ENCODE peak calls at places on chromosomes 13 and 19, in ten cellular contexts. E is GM23338, X is tibial nerve, H is IMR-90, Z is Peyer's patch, J is PC-3, Q is adrenal gland, R is suprapubic skin, B is neural progenitor cell, T is cardiac muscle cell. I is an unnamed sample.

GRCh38 chr19:1181606-1182005 is 7.5 kb upstream of the SBNO2 start:
- DNase-seq in E (no peak), X (no peak), H (no peak), Z (no peak), J (peak; percentile 80), Q (no peak), R (no peak), B (no peak), T (no peak), I (no peak)

GRCh38 chr13:57191667-57192066 is 24.7 kb downstream of the PRR20E start:
- DNase-seq in E (no peak), X (no peak), H (no peak), Z (no peak), J (no peak), Q (no peak), R (no peak), B (no peak), T (no peak), I (no peak)

GRCh38 chr13:39527961-39528720 is 74.9 kb downstream of the LHFPL6 start:
- DNase-seq in E (no peak), X (no peak), H (peak; percentile 96), Z (no peak), J (peak; percentile 88), Q (peak; percentile 56), R (no peak), B (no peak), T (peak; percentile 83), I (no peak)

GRCh38 chr13:45055902-45056648 is 64.2 kb upstream of the GTF2F2 start:
- DNase-seq in E (no peak), X (no peak), H (peak; percentile 56), Z (no peak), J (peak; percentile 82), Q (no peak), R (no peak), B (peak; percentile 57), T (peak; percentile 71), I (no peak)

GRCh38 chr13:30551194-30551593 is 66.5 kb upstream of the USPL1 start:
- DNase-seq in E (peak; percentile 70), X (no peak), H (peak; percentile 43), Z (no peak), J (peak; percentile 58), Q (no peak), R (no peak), B (peak; percentile 52), T (peak; percentile 52), I (no peak)

GRCh38 chr13:80586356-80586755 is 245.4 kb upstream of the SPRY2 start:
- DNase-seq in E (no peak), X (no peak), H (no peak), Z (no peak), J (no peak), Q (no peak), R (no peak), B (no peak), T (peak; percentile 54), I (no peak)

GRCh38 chr19:52451241-52451640 is 2.1 kb upstream of the ZNF578 start:
- DNase-seq in E (no peak), X (no peak), H (no peak), Z (no peak), J (no peak), Q (no peak), R (no peak), B (no peak), T (no peak), I (no peak)

GRCh38 chr19:47239610-47240296 is 8.8 kb upstream of the BBC3 start:
- DNase-seq in E (peak; percentile 84), X (no peak), H (peak; percentile 47), Z (peak; percentile 69), J (no peak), Q (no peak), R (no peak), B (peak; percentile 89), T (peak; percentile 65), I (peak; percentile 49)

GRCh38 chr19:23071087-23071511 is 45.7 kb upstream of the ZNF730 start:
- DNase-seq in E (peak; percentile 71), X (no peak), H (peak; percentile 3), Z (no peak), J (no peak), Q (no peak), R (no peak), B (no peak), T (peak; percentile 35), I (no peak)

GRCh38 chr13:27057817-27058216 is 113.8 kb downstream of the USP12 start:
- DNase-seq in E (no peak), X (no peak), H (no peak), Z (no peak), J (no peak), Q (no peak), R (no peak), B (no peak), T (no peak), I (no peak)

GRCh38 chr19:16118489-16119033 is 6.9 kb downstream of the RAB8A start:
- DNase-seq in E (no peak), X (no peak), H (no peak), Z (peak; percentile 89), J (no peak), Q (peak; percentile 31), R (no peak), B (no peak), T (no peak), I (no peak)

GRCh38 chr13:112231451-112232083 is 144.6 kb upstream of the SPACA7 start:
- DNase-seq in E (no peak), X (no peak), H (no peak), Z (peak; percentile 22), J (no peak), Q (no peak), R (peak; percentile 52), B (no peak), T (no peak), I (no peak)

GRCh38 chr19:19554074-19555023 is 16.3 kb downstream of the CILP2 start:
- DNase-seq in E (peak; percentile 84), X (no peak), H (peak; percentile 21), Z (peak; percentile 82), J (peak; percentile 55), Q (no peak), R (no peak), B (peak; percentile 85), T (peak; percentile 61), I (no peak)

GRCh38 chr19:33686687-33687541 is 65.2 kb downstream of the CHST8 start:
- DNase-seq in E (no peak), X (no peak), H (no peak), Z (no peak), J (no peak), Q (no peak), R (peak; percentile 67), B (no peak), T (no peak), I (no peak)

GRCh38 chr19:34881982-34882381 is 44.7 kb upstream of the ZNF30 start:
- DNase-seq in E (no peak), X (no peak), H (peak; percentile 24), Z (no peak), J (peak; percentile 55), Q (no peak), R (no peak), B (no peak), T (peak; percentile 15), I (no peak)

DNA sequence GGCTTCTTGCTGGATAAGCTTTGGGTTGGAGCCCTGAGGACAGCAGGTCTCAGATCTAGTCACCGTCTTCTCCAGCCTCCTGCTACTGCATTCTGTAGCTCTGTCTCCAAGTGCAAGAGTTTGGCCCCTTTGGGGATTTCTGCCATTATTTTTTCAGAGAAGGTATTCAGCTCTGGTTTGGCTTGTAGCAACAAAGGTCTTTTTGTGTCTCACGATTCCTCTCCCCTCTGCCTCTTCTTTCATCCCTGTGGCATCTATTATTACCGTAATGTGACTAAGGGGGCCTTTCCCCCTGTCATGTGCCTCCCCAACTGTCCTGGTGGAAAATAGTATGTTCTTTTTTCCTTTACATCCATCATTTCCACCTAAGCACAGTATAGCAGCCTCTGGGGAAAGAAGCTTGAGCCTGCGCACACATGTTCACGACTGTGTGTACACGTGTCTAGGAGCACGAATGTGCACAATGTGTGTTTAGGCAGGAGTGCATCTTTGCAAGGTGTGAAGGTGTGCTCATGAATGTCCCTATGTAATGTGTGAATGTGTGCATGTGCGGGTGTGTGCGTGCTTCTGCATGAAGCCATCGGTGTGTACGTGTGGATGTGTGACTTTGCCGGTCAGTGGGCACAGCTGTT is 273.9 kb downstream of the ZNF536 start:
- DNase-seq in E (no peak), X (no peak), H (no peak), Z (no peak), J (no peak), Q (no peak), R (no peak), B (no peak), T (no peak), I (no peak)
- H3K4me1 ChIP-seq in E (peaks cover 5% of the 10 kb centered on the region), X (peaks cover 21% of the 10 kb centered on the region), H (no peaks in the 10 kb centered on the region), Z (no peaks in the 10 kb centered on the region), J (no peaks in the 10 kb centered on the region), Q (no peaks in the 10 kb centered on the region), R (no peaks in the 10 kb centered on the region), B (peaks cover 37% of the 10 kb centered on the region), T (no peaks in the 10 kb centered on the region), I (no peaks in the 10 kb centered on the region)

DNA sequence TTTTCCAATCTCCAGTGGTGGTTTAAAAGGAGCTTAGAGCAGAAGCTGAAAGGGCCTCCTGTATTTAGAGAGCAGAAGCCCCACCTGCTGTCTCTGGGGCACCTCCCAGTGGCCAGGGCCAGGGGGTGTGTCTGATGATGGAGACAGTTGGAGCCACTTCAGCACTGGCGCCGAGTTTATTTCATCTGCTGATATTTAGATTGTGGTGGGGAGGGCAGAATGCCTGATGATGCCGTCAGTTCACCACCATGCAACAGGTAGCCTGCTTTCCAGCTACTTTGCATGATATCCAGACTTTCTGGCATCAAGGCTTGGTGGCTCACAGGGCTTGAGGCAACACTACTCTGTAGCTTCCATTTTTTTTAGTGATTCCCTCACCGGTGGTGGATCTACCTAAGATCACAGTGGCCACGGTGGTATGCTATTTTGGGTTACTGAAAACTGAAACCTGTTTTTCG is 371.9 kb downstream of the KCNRG start:
- DNase-seq in E (peak; percentile 72), X (peak; percentile 53), H (peak; percentile 42), Z (peak; percentile 72), J (peak; percentile 9), Q (no peak), R (no peak), B (peak; percentile 75), T (no peak), I (peak; percentile 44)
- TF ChIP-seq CTCF in E (peak; percentile 44), X (peak; percentile 16), H (peak; percentile 8), Z (peak; percentile 34), J (peak; percentile 24), Q (no peak), R (no peak), B (peak; percentile 48), T (peak; percentile 35), I (no peak)

GRCh38 chr13:49063526-49063925 is 87.8 kb downstream of the FNDC3A start:
- DNase-seq in E (no peak), X (no peak), H (no peak), Z (no peak), J (peak; percentile 69), Q (no peak), R (no peak), B (no peak), T (no peak), I (no peak)
- H3K27ac ChIP-seq in E (no peak overlapping the region), X (no peak overlapping the region), H (no peak overlapping the region), Z (no peak overlapping the region), J (peak overlapping the region; percentile 36), Q (no peak overlapping the region), R (no peak overlapping the region), B (no peak overlapping the region), T (no peak overlapping the region), I (no peak overlapping the region)

DNA sequence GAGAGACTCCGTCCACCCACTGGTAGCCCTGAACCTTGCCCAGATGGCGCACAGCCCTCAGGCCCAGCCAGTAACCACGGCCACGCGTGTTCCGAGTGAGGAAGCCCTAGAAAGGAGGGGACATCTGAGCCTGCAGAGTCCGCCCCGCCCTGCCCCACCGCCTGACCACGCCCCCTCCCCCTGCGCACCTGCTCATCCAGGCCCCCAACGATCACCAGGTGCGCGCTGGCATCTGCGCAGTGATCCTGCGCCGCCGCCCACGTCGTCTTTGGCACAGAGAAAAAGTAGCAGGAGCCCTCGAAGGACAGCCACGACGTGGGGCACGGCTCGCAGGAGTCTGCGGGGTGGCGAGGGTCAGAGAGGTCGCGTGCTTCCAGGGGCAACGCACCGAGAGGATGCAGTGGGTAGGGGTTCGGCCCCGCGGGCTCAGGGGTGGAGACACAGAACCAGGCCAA is 2.1 kb downstream of the CLEC4G start:
- DNase-seq in E (peak; percentile 80), X (no peak), H (no peak), Z (no peak), J (no peak), Q (no peak), R (no peak), B (no peak), T (no peak), I (no peak)
- H3K4me1 ChIP-seq in E (peaks cover 5% of the 10 kb centered on the region), X (no peaks in the 10 kb centered on the region), H (no peaks in the 10 kb centered on the region), Z (peaks cover 6% of the 10 kb centered on the region), J (no peaks in the 10 kb centered on the region), Q (no peaks in the 10 kb centered on the region), R (peaks cover 15% of the 10 kb centered on the region), B (no peaks in the 10 kb centered on the region), T (no peaks in the 10 kb centered on the region), I (peaks cover 18% of the 10 kb centered on the region)